ENCODE peak calls at places on chromosomes 5 and 9, in five cellular contexts. One of them, this sample, is unnamed.
A peak's percentile ranks its signal among the peaks of the same experiment; 100 is the strongest.

GRCh38 chr9:135512241-135512603 is 9.0 kb upstream of the LCN1 start:
- DNase-seq in left ventricle myocardium inferior: no peak
- DNase-seq in body of pancreas: no peak
- DNase-seq in WERI-Rb-1: no peak
- DNase-seq in GM23248: no peak
- DNase-seq in this sample: no peak

GRCh38 chr5:14090290-14090689 is 52.9 kb upstream of the TRIO start:
- DNase-seq in left ventricle myocardium inferior: no peak
- DNase-seq in body of pancreas: no peak
- DNase-seq in WERI-Rb-1: no peak
- DNase-seq in GM23248: no peak
- DNase-seq in this sample: no peak

GRCh38 chr9:99867536-99867935 is 38.9 kb upstream of the STX17 start:
- DNase-seq in left ventricle myocardium inferior: no peak
- DNase-seq in body of pancreas: no peak
- DNase-seq in WERI-Rb-1: no peak
- DNase-seq in GM23248: peak; percentile 18
- DNase-seq in this sample: no peak

GRCh38 chr9:108150736-108151135 is 661.2 kb upstream of the KLF4 start:
- DNase-seq in left ventricle myocardium inferior: peak; percentile 31
- DNase-seq in body of pancreas: no peak
- DNase-seq in WERI-Rb-1: no peak
- DNase-seq in GM23248: peak; percentile 63
- DNase-seq in this sample: no peak

GRCh38 chr5:116303810-116304209 is 219.0 kb downstream of the COMMD10 start:
- DNase-seq in left ventricle myocardium inferior: no peak
- DNase-seq in body of pancreas: no peak
- DNase-seq in WERI-Rb-1: no peak
- DNase-seq in GM23248: no peak
- DNase-seq in this sample: no peak

GRCh38 chr9:125744616-125745387 is 2.4 kb upstream of the PBX3 start:
- DNase-seq in left ventricle myocardium inferior: no peak
- DNase-seq in body of pancreas: no peak
- DNase-seq in WERI-Rb-1: no peak
- DNase-seq in GM23248: peak; percentile 89
- DNase-seq in this sample: no peak

GRCh38 chr5:170937072-170937471 is 75.3 kb downstream of the RANBP17 start:
- DNase-seq in left ventricle myocardium inferior: no peak
- DNase-seq in body of pancreas: no peak
- DNase-seq in WERI-Rb-1: no peak
- DNase-seq in GM23248: no peak
- DNase-seq in this sample: no peak

GRCh38 chr9:110714314-110714713 is 45.7 kb downstream of the MUSK start:
- DNase-seq in left ventricle myocardium inferior: no peak
- DNase-seq in body of pancreas: no peak
- DNase-seq in WERI-Rb-1: no peak
- DNase-seq in GM23248: no peak
- DNase-seq in this sample: no peak

GRCh38 chr5:174418809-174419522 is 305.4 kb upstream of the MSX2 start:
- DNase-seq in left ventricle myocardium inferior: no peak
- DNase-seq in body of pancreas: no peak
- DNase-seq in WERI-Rb-1: no peak
- DNase-seq in GM23248: peak; percentile 6
- DNase-seq in this sample: no peak

GRCh38 chr5:51377151-51378060 is 5.8 kb upstream of the ISL1 start:
- DNase-seq in left ventricle myocardium inferior: no peak
- DNase-seq in body of pancreas: no peak
- DNase-seq in WERI-Rb-1: no peak
- DNase-seq in GM23248: no peak
- DNase-seq in this sample: no peak
- H3K27me3 ChIP-seq in left ventricle myocardium inferior: peaks cover 97% of the 10 kb centered on the region
- H3K27me3 ChIP-seq in body of pancreas: peaks cover 42% of the 10 kb centered on the region
- H3K27me3 ChIP-seq in WERI-Rb-1: peaks cover 82% of the 10 kb centered on the region
- H3K27me3 ChIP-seq in GM23248: peaks cover 60% of the 10 kb centered on the region
- H3K27me3 ChIP-seq in this sample: peaks cover 87% of the 10 kb centered on the region

DNA sequence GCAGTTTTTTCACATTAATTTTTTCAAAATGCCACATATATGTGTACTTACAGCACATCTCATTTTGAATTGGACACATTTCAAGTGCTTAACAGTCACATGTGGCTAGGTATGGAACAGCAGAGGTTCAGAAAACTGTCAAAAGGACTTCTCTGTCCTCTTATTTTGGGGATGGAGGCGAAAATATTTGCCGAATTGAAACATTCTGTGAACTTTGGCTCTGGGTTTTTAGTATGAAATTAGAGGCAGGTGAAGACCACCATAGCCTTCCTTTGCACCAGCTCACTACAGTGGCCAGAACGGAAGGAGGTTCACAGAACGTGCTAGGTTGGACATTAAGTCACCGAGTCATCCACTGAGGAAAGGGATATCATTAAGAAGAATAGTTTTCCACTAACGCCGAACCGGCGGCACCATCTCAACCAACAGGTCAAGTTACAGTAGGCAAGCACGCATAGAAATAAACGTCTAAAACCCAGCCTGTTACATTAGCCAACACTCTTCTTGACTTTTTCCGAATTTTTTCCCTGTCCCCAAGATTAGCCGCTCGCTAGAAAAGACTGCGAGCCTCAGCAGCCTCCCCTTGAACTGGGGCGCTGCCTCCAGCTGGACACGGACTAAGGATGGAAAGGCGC is 1.8 kb upstream of the TLE4 start:
- DNase-seq in left ventricle myocardium inferior: no peak
- DNase-seq in body of pancreas: no peak
- DNase-seq in WERI-Rb-1: no peak
- DNase-seq in GM23248: no peak
- DNase-seq in this sample: no peak
- H3K4me3 ChIP-seq in left ventricle myocardium inferior: peak overlapping the region; percentile 97
- H3K4me3 ChIP-seq in body of pancreas: no peak overlapping the region
- H3K4me3 ChIP-seq in WERI-Rb-1: peak overlapping the region; percentile 53
- H3K4me3 ChIP-seq in GM23248: peak overlapping the region; percentile 87
- H3K4me3 ChIP-seq in this sample: peak overlapping the region; percentile 92

DNA sequence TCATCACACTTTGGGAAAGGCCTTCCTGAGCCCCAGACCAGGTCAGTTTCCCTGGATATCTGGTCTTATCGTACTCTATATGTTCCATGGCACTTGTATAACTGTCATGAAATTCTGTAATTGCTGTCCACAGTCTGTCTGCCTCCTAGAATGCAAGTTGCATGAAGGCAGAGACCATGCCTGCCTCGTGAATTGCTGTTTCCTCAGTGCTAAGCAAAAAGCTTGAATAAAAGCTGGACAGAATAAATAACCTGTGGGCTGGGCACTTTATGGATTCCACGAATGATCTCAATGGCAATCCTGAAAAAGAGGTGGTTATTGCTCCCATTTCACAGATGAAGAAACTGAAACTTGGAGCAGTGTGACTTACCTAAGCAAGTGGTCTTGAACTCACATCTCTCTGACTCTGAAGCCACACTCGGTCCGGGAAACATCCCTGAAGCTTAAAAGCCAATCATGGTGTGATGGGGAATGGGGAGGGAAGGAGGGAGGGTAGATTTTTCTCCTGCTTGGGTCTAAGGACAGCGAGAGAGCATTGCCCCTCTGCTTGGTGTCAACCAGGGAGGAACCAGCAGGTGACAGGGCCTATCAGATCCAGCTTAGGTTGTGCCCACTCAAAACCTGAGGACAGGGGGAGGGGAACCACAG is 13.2 kb upstream of the LHX2 start:
- DNase-seq in left ventricle myocardium inferior: no peak
- DNase-seq in body of pancreas: no peak
- DNase-seq in WERI-Rb-1: no peak
- DNase-seq in GM23248: no peak
- DNase-seq in this sample: peak; percentile 4
- H3K27me3 ChIP-seq in left ventricle myocardium inferior: peaks cover 96% of the 10 kb centered on the region
- H3K27me3 ChIP-seq in body of pancreas: peaks cover 45% of the 10 kb centered on the region
- H3K27me3 ChIP-seq in WERI-Rb-1: peaks cover 33% of the 10 kb centered on the region
- H3K27me3 ChIP-seq in GM23248: peaks cover 91% of the 10 kb centered on the region
- H3K27me3 ChIP-seq in this sample: peaks cover 83% of the 10 kb centered on the region

GRCh38 chr5:81788271-81788670 is 37.4 kb upstream of the SSBP2 start:
- DNase-seq in left ventricle myocardium inferior: no peak
- DNase-seq in body of pancreas: no peak
- DNase-seq in WERI-Rb-1: no peak
- DNase-seq in GM23248: no peak
- DNase-seq in this sample: no peak
- H3K4me3 ChIP-seq in left ventricle myocardium inferior: peak overlapping the region; percentile 28
- H3K4me3 ChIP-seq in body of pancreas: no peak overlapping the region
- H3K4me3 ChIP-seq in WERI-Rb-1: no peak overlapping the region
- H3K4me3 ChIP-seq in GM23248: no peak overlapping the region
- H3K4me3 ChIP-seq in this sample: no peak overlapping the region

GRCh38 chr5:40551706-40552557 is 127.8 kb upstream of the PTGER4 start:
- DNase-seq in left ventricle myocardium inferior: no peak
- DNase-seq in body of pancreas: no peak
- DNase-seq in WERI-Rb-1: no peak
- DNase-seq in GM23248: peak; percentile 95
- DNase-seq in this sample: no peak

GRCh38 chr5:40550481-40550880 is 129.2 kb upstream of the PTGER4 start:
- DNase-seq in left ventricle myocardium inferior: no peak
- DNase-seq in body of pancreas: no peak
- DNase-seq in WERI-Rb-1: no peak
- DNase-seq in GM23248: no peak
- DNase-seq in this sample: no peak

GRCh38 chr5:40547557-40547956 is 132.2 kb upstream of the PTGER4 start:
- DNase-seq in left ventricle myocardium inferior: no peak
- DNase-seq in body of pancreas: no peak
- DNase-seq in WERI-Rb-1: no peak
- DNase-seq in GM23248: no peak
- DNase-seq in this sample: no peak

GRCh38 chr5:40547994-40548575 is 131.6 kb upstream of the PTGER4 start:
- DNase-seq in left ventricle myocardium inferior: no peak
- DNase-seq in body of pancreas: no peak
- DNase-seq in WERI-Rb-1: no peak
- DNase-seq in GM23248: no peak
- DNase-seq in this sample: no peak

GRCh38 chr5:40549611-40550010 is 130.1 kb upstream of the PTGER4 start:
- DNase-seq in left ventricle myocardium inferior: no peak
- DNase-seq in body of pancreas: no peak
- DNase-seq in WERI-Rb-1: no peak
- DNase-seq in GM23248: peak; percentile 9
- DNase-seq in this sample: no peak
- H3K27me3 ChIP-seq in left ventricle myocardium inferior: no peaks in the 10 kb centered on the region
- H3K27me3 ChIP-seq in body of pancreas: no peaks in the 10 kb centered on the region
- H3K27me3 ChIP-seq in WERI-Rb-1: no peaks in the 10 kb centered on the region
- H3K27me3 ChIP-seq in GM23248: no peaks in the 10 kb centered on the region
- H3K27me3 ChIP-seq in this sample: no peaks in the 10 kb centered on the region

DNA sequence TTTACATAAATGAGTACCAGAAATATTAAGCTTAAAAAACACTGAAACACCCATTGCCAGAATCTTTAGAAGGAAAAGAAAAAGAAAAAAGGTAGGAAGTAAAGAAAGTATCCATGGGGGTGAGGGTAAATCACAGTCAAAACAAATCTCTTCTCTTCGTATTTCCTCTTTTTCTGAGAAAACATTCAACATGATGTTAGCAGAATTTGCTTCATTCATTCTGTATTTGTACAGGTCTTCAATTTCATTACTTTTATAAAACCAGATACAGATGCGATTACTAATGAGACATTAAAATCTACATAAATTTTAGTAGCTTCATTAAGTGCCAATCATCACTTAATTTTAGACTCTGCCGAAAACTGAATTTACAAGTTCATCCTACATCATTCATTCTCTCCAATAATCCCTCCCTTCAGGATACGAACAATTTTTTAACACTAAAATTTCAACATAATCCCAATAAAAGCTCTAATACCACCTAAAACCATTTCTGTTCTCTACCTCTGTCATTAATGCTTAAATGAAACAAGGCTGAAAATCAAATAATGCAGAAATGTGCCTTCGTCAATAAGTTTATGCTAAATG is 7.0 kb downstream of the NR3C1 start:
- DNase-seq in left ventricle myocardium inferior: no peak
- DNase-seq in body of pancreas: no peak
- DNase-seq in WERI-Rb-1: no peak
- DNase-seq in GM23248: no peak
- DNase-seq in this sample: no peak
- H3K4me3 ChIP-seq in left ventricle myocardium inferior: peak overlapping the region; percentile 88
- H3K4me3 ChIP-seq in body of pancreas: no peak overlapping the region
- H3K4me3 ChIP-seq in WERI-Rb-1: no peak overlapping the region
- H3K4me3 ChIP-seq in GM23248: peak overlapping the region; percentile 99
- H3K4me3 ChIP-seq in this sample: peak overlapping the region; percentile 17